ENCODE peak calls at places on chromosomes 4 and X, in eight cellular contexts. I, J, S, O, A, P, W and R are unnamed samples.

GRCh38 chr4:60805500-60806313 is 394.4 kb upstream of the ADGRL3 start:
- DNase-seq in J (no peak), S (no peak), W (peak), I (peak), P (no peak), O (no peak), A (no peak), R (no peak)

GRCh38 chr4:102114118-102114630 is 231.1 kb downstream of the SLC39A8 start:
- DNase-seq in I (no peak), P (no peak), W (no peak), S (no peak), O (no peak), J (no peak), A (no peak), R (no peak)

GRCh38 chr4:111639876-111640275 is 505.4 kb upstream of the FAM241A start:
- DNase-seq in P (no peak), I (no peak), W (no peak), A (no peak), J (no peak), S (no peak), O (no peak), R (no peak)

GRCh38 chr4:116099596-116099995 is 985.8 kb downstream of the TRAM1L1 start:
- DNase-seq in P (no peak), I (no peak), S (no peak), O (no peak), W (no peak), A (no peak), J (no peak), R (no peak)

GRCh38 chr4:3065551-3065950 is 8.8 kb downstream of the HTT-AS start:
- DNase-seq in P (no peak), J (no peak), A (no peak), O (no peak), I (no peak), S (no peak), W (no peak), R (no peak)

GRCh38 chr4:78099058-78099457 is 41.9 kb downstream of the FRAS1 start:
- DNase-seq in S (no peak), J (no peak), I (no peak), A (no peak), P (no peak), W (no peak), O (no peak), R (no peak)

GRCh38 chr4:75849459-75849858 is 52.8 kb downstream of the PPEF2 start:
- DNase-seq in S (no peak), A (no peak), J (no peak), I (no peak), O (no peak), W (no peak), P (no peak), R (no peak)

GRCh38 chr4:184351560-184352451 is 122.5 kb downstream of the IRF2 start:
- DNase-seq in O (no peak), J (no peak), P (no peak), I (peak), W (no peak), A (no peak), S (no peak), R (no peak)

GRCh38 chr4:87053802-87054767 is 119.3 kb downstream of the AFF1 start:
- DNase-seq in J (no peak), P (no peak), W (no peak), A (no peak), S (no peak), O (no peak), I (no peak), R (no peak)

GRCh38 chr4:126604273-126604867 is 1028.4 kb upstream of the INTU start:
- DNase-seq in S (peak), O (no peak), P (no peak), I (peak), J (peak), W (peak), A (no peak), R (no peak)

GRCh38 chr4:2304877-2305561 is 43.1 kb upstream of the MXD4 start:
- DNase-seq in I (no peak), O (no peak), J (no peak), W (no peak), S (no peak), A (peak), P (no peak), R (no peak)

GRCh38 chrX:150975655-150976390 is 7.3 kb upstream of the HMGB3 start:
- DNase-seq in I (no peak), P (no peak), W (no peak), A (no peak), O (no peak), J (no peak), S (no peak), R (no peak)

GRCh38 chr4:4969298-4969697 is 50.0 kb downstream of the CYTL1 start:
- DNase-seq in I (no peak), O (no peak), A (peak), W (no peak), J (peak), P (peak), S (peak), R (no peak)

GRCh38 chrX:136447968-136448367 is 39.8 kb upstream of the BRS3 start:
- DNase-seq in W (no peak), S (no peak), O (no peak), A (no peak), I (no peak), P (no peak), J (no peak), R (no peak)

GRCh38 chr4:16939178-16939577 is 40.7 kb upstream of the LDB2 start:
- DNase-seq in P (no peak), S (no peak), A (no peak), I (no peak), W (peak), J (no peak), O (no peak), R (no peak)

GRCh38 chr4:158996669-158997074 is 106.2 kb upstream of the RAPGEF2 start:
- DNase-seq in W (no peak), A (no peak), P (no peak), J (no peak), O (no peak), S (peak), I (no peak), R (no peak)

DNA sequence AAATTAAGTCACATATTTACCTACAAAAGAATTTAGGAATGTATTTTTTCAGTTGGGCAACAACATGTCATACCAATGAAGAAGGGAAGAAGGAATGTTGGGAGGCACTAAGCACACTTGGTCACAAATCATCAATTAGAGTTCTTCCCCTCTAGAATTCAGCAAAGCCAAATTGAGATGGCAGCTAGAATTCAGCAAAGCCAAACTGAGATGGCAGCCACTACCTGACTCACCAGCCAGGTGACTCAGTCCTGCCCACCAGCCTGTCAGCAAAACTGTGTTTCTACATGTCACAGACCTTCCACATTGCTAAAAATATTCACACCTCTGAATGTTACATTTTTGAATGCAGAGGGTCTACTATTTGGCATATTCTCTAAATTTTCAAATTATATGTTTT is 63.2 kb upstream of the NOCT start:
- DNase-seq in J (no peak), I (no peak), P (no peak), S (no peak), W (no peak), A (no peak), O (no peak), R (no peak)
- TF ChIP-seq EP300 in J (no peak), I (no peak), P (no peak), S (no peak), W (no peak), A (no peak), O (no peak), R (no peak)

GRCh38 chr4:74157116-74157742 is 689 bp upstream of the MTHFD2L start:
- DNase-seq in S (no peak), O (no peak), I (peak), J (no peak), A (no peak), W (no peak), P (no peak), R (no peak)

GRCh38 chr4:74157743-74158560 is at the start of gene MTHFD2L:
- DNase-seq in P (peak), I (peak), S (peak), O (peak), J (peak), W (peak), A (peak), R (peak)

GRCh38 chr4:74161676-74162450 is 3.9 kb downstream of the MTHFD2L start:
- DNase-seq in I (no peak), O (no peak), P (no peak), W (no peak), A (no peak), J (no peak), S (no peak), R (no peak)

GRCh38 chr4:74158561-74159396 is 861 bp downstream of the MTHFD2L start:
- DNase-seq in J (no peak), I (no peak), P (no peak), S (no peak), A (no peak), W (no peak), O (no peak), R (no peak)

DNA sequence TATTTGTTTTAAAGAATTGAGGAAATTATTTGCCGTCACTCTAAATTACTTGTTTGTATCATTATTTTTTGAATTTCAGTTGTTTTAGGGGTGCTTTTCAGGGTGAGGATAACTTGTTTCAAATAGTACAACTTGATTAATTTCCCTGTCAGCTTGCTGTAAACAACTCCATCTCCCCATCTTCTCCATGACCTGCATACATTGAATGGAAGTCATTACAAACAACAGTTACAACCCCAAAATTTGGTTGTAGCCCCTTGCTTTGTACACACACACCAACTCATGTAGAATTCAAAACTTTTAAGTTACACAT is 1.4 kb downstream of the MTHFD2L start:
- DNase-seq in S (no peak), I (no peak), O (no peak), J (no peak), W (no peak), P (no peak), A (no peak), R (no peak)
- H3K4me3 ChIP-seq in S (peak), I (peak), O (no peak), J (no peak), W (no peak), P (peak), A (no peak), R (no peak)

DNA sequence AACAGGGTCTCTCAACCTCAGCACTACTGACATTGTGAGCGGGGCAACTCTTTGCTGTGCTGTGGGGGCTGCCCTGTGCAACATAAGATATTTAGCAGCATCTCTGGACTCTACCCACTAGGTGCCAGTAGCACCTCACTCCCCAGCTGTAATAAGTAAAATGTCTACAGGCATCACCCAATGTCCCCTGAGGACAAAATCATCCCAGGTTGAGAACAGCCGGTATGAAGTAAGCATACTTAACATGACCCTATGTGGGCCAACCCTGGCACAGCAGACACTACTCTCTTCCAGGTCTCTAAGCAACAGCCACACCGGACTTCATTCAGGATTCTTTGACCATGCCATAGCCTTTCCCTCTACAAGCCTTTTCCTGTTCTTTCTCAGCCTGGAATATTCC is 10.5 kb upstream of the MGST2 start:
- DNase-seq in I (peak), A (no peak), S (no peak), J (no peak), P (no peak), O (no peak), W (peak), R (no peak)
- TF ChIP-seq EP300 in I (no peak), A (no peak), S (no peak), J (no peak), P (no peak), O (no peak), W (no peak), R (no peak)

GRCh38 chrX:154084449-154085300 is 12.8 kb downstream of the MECP2 start:
- DNase-seq in W (no peak), I (no peak), A (no peak), S (no peak), J (no peak), P (no peak), O (no peak), R (no peak)

GRCh38 chrX:154083134-154083517 is 14.4 kb downstream of the MECP2 start:
- DNase-seq in A (no peak), P (no peak), W (no peak), S (no peak), J (no peak), I (no peak), O (no peak), R (no peak)

DNA sequence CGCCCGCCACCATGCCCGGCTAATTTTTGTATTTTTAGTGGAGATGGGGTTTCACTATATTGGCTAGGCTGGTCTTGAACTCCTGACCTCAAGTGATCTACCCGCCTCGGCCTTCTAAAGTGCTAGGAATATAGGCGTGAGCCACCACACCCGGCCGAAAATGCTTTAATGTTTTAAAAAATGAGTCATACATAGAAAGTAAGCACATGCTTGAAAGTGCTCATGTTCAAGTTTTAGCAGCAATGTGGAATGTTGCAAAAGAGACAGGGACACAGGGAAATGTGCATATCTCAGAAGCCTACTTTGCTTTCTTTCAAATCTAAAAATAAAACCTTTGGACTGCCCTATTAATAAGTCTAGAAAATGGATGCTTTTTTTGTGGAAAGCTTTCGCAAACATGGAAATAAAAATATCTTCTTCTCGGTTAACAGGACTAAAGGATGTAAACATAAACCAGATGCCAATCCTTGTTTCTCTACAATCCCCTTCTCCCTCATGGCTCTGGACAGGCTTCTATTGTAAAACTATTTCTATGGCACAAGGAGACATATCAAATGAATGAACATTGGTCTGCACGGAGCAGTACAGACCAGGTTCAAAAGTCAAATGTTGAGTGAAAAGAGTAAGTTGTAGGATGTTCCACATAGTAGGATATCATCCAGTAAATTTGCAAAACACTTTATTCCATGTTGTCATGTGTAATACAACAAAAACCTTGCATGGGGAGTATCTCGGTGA is 15.0 kb downstream of the MECP2 start:
- DNase-seq in O (no peak), S (no peak), W (no peak), I (no peak), J (no peak), P (no peak), A (no peak), R (no peak)
- H3K4me3 ChIP-seq in O (no peak), S (no peak), W (no peak), I (no peak), J (no peak), P (no peak), A (no peak), R (no peak)

DNA sequence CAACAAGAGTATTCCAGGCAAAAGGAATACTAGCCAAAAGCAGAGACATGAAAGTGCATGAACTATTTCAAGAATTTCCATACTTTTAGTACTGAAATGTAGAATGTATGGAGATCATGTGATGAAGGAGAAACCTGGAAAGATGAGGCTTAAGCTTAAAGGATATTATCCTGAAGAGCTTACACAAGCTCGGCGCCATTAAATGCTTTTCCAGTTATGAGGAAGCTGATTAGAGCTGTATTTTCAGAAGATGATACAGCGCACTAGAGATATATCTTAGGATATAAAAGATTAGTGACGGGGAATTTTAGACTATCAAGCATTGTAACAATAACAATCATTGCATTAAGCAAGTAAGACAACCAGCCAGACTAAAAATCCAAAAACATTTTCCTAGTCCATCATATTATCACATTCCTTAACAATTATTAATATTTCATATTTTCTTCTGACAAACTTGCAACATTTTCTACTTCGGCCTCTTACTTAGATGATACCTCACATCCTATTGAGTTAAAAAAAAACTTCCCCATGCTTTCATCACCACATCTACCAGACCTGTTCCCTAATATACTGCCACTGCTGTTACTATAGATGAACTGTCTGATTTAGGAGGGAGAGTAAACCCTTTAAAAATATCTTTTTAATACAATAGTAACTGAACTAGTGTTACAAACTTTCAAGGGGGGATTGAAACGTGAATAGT is 1.3 kb downstream of the FAM200B start:
- DNase-seq in O (no peak), P (no peak), S (no peak), W (no peak), J (no peak), A (no peak), I (no peak), R (no peak)
- TF ChIP-seq EP300 in O (no peak), P (no peak), S (no peak), W (no peak), J (no peak), A (no peak), I (no peak), R (no peak)